ENCODE peak calls at places on chromosome 3, in four cellular contexts. S is Right ventricle myocardium superior, K is A172, Z is iris pigment epithelial cell. R is an unnamed sample.

GRCh38 chr3:56314842-56315241 is 153.4 kb downstream of the ERC2 start:
- DNase-seq in S (no peak), K (peak), Z (peak), R (no peak)

GRCh38 chr3:66860771-66861170 is 137.3 kb upstream of the KBTBD8 start:
- DNase-seq in S (no peak), K (no peak), Z (no peak), R (no peak)

GRCh38 chr3:189908646-189909045 is 212.1 kb downstream of the P3H2 start:
- DNase-seq in S (no peak), K (peak), Z (peak), R (no peak)

GRCh38 chr3:160810360-160810759 is 54.3 kb downstream of the PPM1L start:
- DNase-seq in S (no peak), K (no peak), Z (peak), R (no peak)

GRCh38 chr3:69370156-69370944 is 15.5 kb downstream of the FRMD4B start:
- DNase-seq in S (peak), K (peak), Z (no peak), R (peak)

GRCh38 chr3:119322523-119323400 is 28.6 kb downstream of the ARHGAP31 start:
- DNase-seq in S (peak), K (peak), Z (peak), R (peak)

GRCh38 chr3:63521657-63522056 is 130.8 kb upstream of the SNTN start:
- DNase-seq in S (no peak), K (no peak), Z (no peak), R (no peak)

GRCh38 chr3:180828001-180828720 is 84.3 kb upstream of the FXR1 start:
- DNase-seq in S (no peak), K (no peak), Z (no peak), R (no peak)

GRCh38 chr3:48157950-48158376 is 30.3 kb downstream of the CDC25A start:
- DNase-seq in S (peak), K (peak), Z (peak), R (no peak)

GRCh38 chr3:180633722-180634121 is 31.8 kb downstream of the TTC14 start:
- DNase-seq in S (no peak), K (no peak), Z (no peak), R (no peak)

GRCh38 chr3:58157649-58158048 is 53.1 kb downstream of the DNASE1L3 start:
- DNase-seq in S (no peak), K (no peak), Z (no peak), R (no peak)